ENCODE peak calls at places on chromosomes 12 and 14, in five cellular contexts. T is mammary epithelial cell, I is A549, C is GM04504, G is NCI-H2081. X is an unnamed sample.
A peak's percentile ranks its signal among the peaks of the same experiment; 100 is the strongest.

GRCh38 chr14:70872678-70873020 is 34.6 kb upstream of the PCNX1 start:
- DNase-seq in T (no peak), C (no peak), I (no peak), G (no peak), X (no peak)

GRCh38 chr12:19884081-19884480 is 444.8 kb downstream of the AEBP2 start:
- DNase-seq in C (no peak), T (no peak), I (no peak), G (no peak), X (no peak)

GRCh38 chr14:103284574-103285467 is 49.2 kb upstream of the EIF5 start:
- DNase-seq in G (no peak), C (no peak), I (no peak), T (peak; percentile 37), X (peak; percentile 23)

GRCh38 chr12:49678711-49679110 is 28.5 kb downstream of the FMNL3 start:
- DNase-seq in G (no peak), T (no peak), I (no peak), C (no peak), X (no peak)

GRCh38 chr12:91210577-91210976 is 28.0 kb upstream of the DCN start:
- DNase-seq in C (no peak), T (no peak), I (no peak), G (no peak), X (no peak)

GRCh38 chr12:104576980-104577925 is 120.5 kb downstream of the CHST11 start:
- DNase-seq in G (no peak), C (no peak), T (no peak), I (no peak), X (no peak)

GRCh38 chr12:78035913-78036658 is 205.4 kb downstream of the NAV3 start:
- DNase-seq in C (no peak), T (peak; percentile 2), I (no peak), G (peak; percentile 25), X (no peak)

GRCh38 chr12:40435251-40435650 is 210.5 kb downstream of the LRRK2 start:
- DNase-seq in C (no peak), I (no peak), T (no peak), G (no peak), X (no peak)

GRCh38 chr14:36925094-36925493 is 247.3 kb downstream of the SLC25A21 start:
- DNase-seq in I (no peak), C (no peak), T (no peak), G (no peak), X (no peak)

GRCh38 chr12:75751769-75752471 is 240.5 kb upstream of the KRR1 start:
- DNase-seq in I (peak; percentile 23), T (no peak), G (no peak), C (no peak), X (no peak)

GRCh38 chr12:480831-481230 is 21.1 kb downstream of the B4GALNT3 start:
- DNase-seq in I (no peak), C (no peak), G (no peak), T (no peak), X (no peak)

GRCh38 chr12:131608740-131609665 is 101.9 kb upstream of the SFSWAP start:
- DNase-seq in I (peak; percentile 79), G (peak; percentile 37), C (peak; percentile 18), T (peak; percentile 23), X (peak; percentile 68)

GRCh38 chr12:13941258-13942249 is 39.8 kb downstream of the GRIN2B start:
- DNase-seq in I (peak; percentile 87), T (peak; percentile 46), C (peak; percentile 17), G (peak; percentile 52), X (peak; percentile 72)

GRCh38 chr12:48995061-48995879 is 3.9 kb downstream of the DDN start:
- DNase-seq in T (peak; percentile 63), I (peak; percentile 99), G (peak; percentile 80), C (no peak), X (peak; percentile 87)

GRCh38 chr14:92453691-92454090 is 59.9 kb upstream of the RIN3 start:
- DNase-seq in C (no peak), G (no peak), T (no peak), I (no peak), X (no peak)

GRCh38 chr12:11949738-11950403 is 120.9 kb upstream of the BCL2L14 start:
- DNase-seq in I (no peak), T (peak; percentile 27), C (no peak), G (peak; percentile 21), X (no peak)

GRCh38 chr12:130977046-130977758 is 23.5 kb downstream of the ADGRD1 start:
- DNase-seq in G (no peak), T (no peak), C (no peak), I (no peak), X (no peak)

GRCh38 chr14:49193365-49194050 is 392.7 kb downstream of the RPS29 start:
- DNase-seq in C (no peak), T (no peak), G (no peak), I (no peak), X (no peak)

GRCh38 chr12:12081836-12082497 is 11.2 kb downstream of the BCL2L14 start:
- DNase-seq in T (peak; percentile 48), I (peak; percentile 73), G (peak; percentile 24), C (no peak), X (peak; percentile 52)

GRCh38 chr12:57852195-57852594 is 5.7 kb upstream of the CTDSP2 start:
- DNase-seq in G (no peak), I (no peak), T (no peak), C (no peak), X (no peak)

GRCh38 chr14:99264691-99265090 is 7.3 kb downstream of the BCL11B start:
- DNase-seq in I (no peak), T (no peak), G (no peak), C (no peak), X (no peak)

GRCh38 chr14:94875256-94875655 is 105.3 kb upstream of the GSC start:
- DNase-seq in I (no peak), C (no peak), T (no peak), G (no peak), X (no peak)

GRCh38 chr12:67427336-67427735 is 158.2 kb downstream of the CAND1 start:
- DNase-seq in I (no peak), C (no peak), T (no peak), G (no peak), X (no peak)

GRCh38 chr12:1013618-1014489 is 22.8 kb downstream of the ERC1 start:
- DNase-seq in T (peak; percentile 91), G (no peak), I (no peak), C (peak; percentile 54), X (peak; percentile 65)

GRCh38 chr12:47729233-47729632 is 3.9 kb upstream of the ENDOU start:
- DNase-seq in G (no peak), I (no peak), C (no peak), T (peak; percentile 11), X (peak; percentile 49)

GRCh38 chr14:101055776-101056374 is 152.4 kb upstream of the RTL1 start:
- DNase-seq in C (no peak), T (no peak), G (no peak), I (no peak), X (no peak)

GRCh38 chr12:1881301-1881700 is 37.2 kb downstream of the CACNA2D4 start:
- DNase-seq in C (no peak), I (no peak), G (no peak), T (no peak), X (no peak)

GRCh38 chr12:46300906-46301305 is 32.1 kb upstream of the SLC38A1 start:
- DNase-seq in C (no peak), G (peak; percentile 19), I (no peak), T (no peak), X (no peak)

GRCh38 chr12:7032990-7033389 is 14.7 kb upstream of the LPCAT3 start:
- DNase-seq in T (no peak), G (no peak), C (no peak), I (no peak), X (no peak)

GRCh38 chr12:19739195-19739776 is 300.0 kb downstream of the AEBP2 start:
- DNase-seq in G (peak; percentile 63), I (peak; percentile 50), T (peak; percentile 33), C (peak; percentile 42), X (peak; percentile 71)

GRCh38 chr12:130770413-130771028 is 54.4 kb upstream of the RIMBP2 start:
- DNase-seq in G (no peak), C (no peak), T (no peak), I (no peak), X (no peak)

GRCh38 chr14:66624319-66624937 is 116.5 kb downstream of the GPHN start:
- DNase-seq in I (peak; percentile 35), T (peak; percentile 34), G (peak; percentile 42), C (peak; percentile 24), X (peak; percentile 77)

GRCh38 chr14:29851397-29851796 is 76.2 kb downstream of the PRKD1 start:
- DNase-seq in C (peak; percentile 18), I (no peak), T (no peak), G (no peak), X (no peak)

GRCh38 chr14:52700701-52701172 is 5.4 kb upstream of the ERO1A start:
- DNase-seq in T (peak; percentile 92), G (no peak), I (no peak), C (no peak), X (peak; percentile 96)

GRCh38 chr14:45177081-45177480 is 41.4 kb downstream of the FANCM start:
- DNase-seq in G (no peak), I (no peak), C (peak; percentile 46), T (peak; percentile 89), X (peak; percentile 76)

GRCh38 chr12:105921872-105922669 is 216.7 kb downstream of the NUAK1 start:
- DNase-seq in T (no peak), G (no peak), I (no peak), C (no peak), X (no peak)

X was measured in PC-3.